ENCODE peak calls at places on chromosomes 16 and 17, in ten cellular contexts. One of them, this sample, is unnamed.

GRCh38 chr17:31582151-31582907 is 190.9 kb downstream of the RAB11FIP4 start:
- ATAC-seq in Right ventricle myocardium superior: peak
- ATAC-seq in lower lobe of right lung: peak
- ATAC-seq in heart left ventricle: peak
- ATAC-seq in activated T-cell treated with anti-CD3 and anti-CD28 coated beads, Interleukin-2, amount 50 U/mL, for 4 hours: no peak
- ATAC-seq in activated naive CD8-positive, alpha-beta T cell treated with anti-CD3 and anti-CD28 coated beads, Interleukin-2, amount 50 U/mL, for 24 hours: peak
- ATAC-seq in CD8-positive, alpha-beta T cell: no peak
- ATAC-seq in activated CD8-positive, alpha-beta T cell treated with anti-CD3 and anti-CD28 coated beads for 36 hours: no peak
- ATAC-seq in left lung: peak
- ATAC-seq in heart right ventricle: peak
- ATAC-seq in this sample: no peak

GRCh38 chr17:68790481-68790880 is 164.7 kb downstream of the ABCA8 start:
- ATAC-seq in Right ventricle myocardium superior: no peak
- ATAC-seq in lower lobe of right lung: no peak
- ATAC-seq in heart left ventricle: no peak
- ATAC-seq in activated T-cell treated with anti-CD3 and anti-CD28 coated beads, Interleukin-2, amount 50 U/mL, for 4 hours: no peak
- ATAC-seq in activated naive CD8-positive, alpha-beta T cell treated with anti-CD3 and anti-CD28 coated beads, Interleukin-2, amount 50 U/mL, for 24 hours: no peak
- ATAC-seq in CD8-positive, alpha-beta T cell: no peak
- ATAC-seq in activated CD8-positive, alpha-beta T cell treated with anti-CD3 and anti-CD28 coated beads for 36 hours: no peak
- ATAC-seq in left lung: no peak
- ATAC-seq in heart right ventricle: no peak
- ATAC-seq in this sample: no peak

GRCh38 chr17:1413281-1413791 is 13.3 kb upstream of the YWHAE start:
- ATAC-seq in Right ventricle myocardium superior: peak
- ATAC-seq in lower lobe of right lung: peak
- ATAC-seq in heart left ventricle: peak
- ATAC-seq in activated T-cell treated with anti-CD3 and anti-CD28 coated beads, Interleukin-2, amount 50 U/mL, for 4 hours: no peak
- ATAC-seq in activated naive CD8-positive, alpha-beta T cell treated with anti-CD3 and anti-CD28 coated beads, Interleukin-2, amount 50 U/mL, for 24 hours: no peak
- ATAC-seq in CD8-positive, alpha-beta T cell: no peak
- ATAC-seq in activated CD8-positive, alpha-beta T cell treated with anti-CD3 and anti-CD28 coated beads for 36 hours: no peak
- ATAC-seq in left lung: peak
- ATAC-seq in heart right ventricle: peak
- ATAC-seq in this sample: no peak

GRCh38 chr17:8681175-8681949 is 50.8 kb upstream of the MYH10 start:
- ATAC-seq in Right ventricle myocardium superior: peak
- ATAC-seq in lower lobe of right lung: no peak
- ATAC-seq in heart left ventricle: peak
- ATAC-seq in activated T-cell treated with anti-CD3 and anti-CD28 coated beads, Interleukin-2, amount 50 U/mL, for 4 hours: no peak
- ATAC-seq in activated naive CD8-positive, alpha-beta T cell treated with anti-CD3 and anti-CD28 coated beads, Interleukin-2, amount 50 U/mL, for 24 hours: no peak
- ATAC-seq in CD8-positive, alpha-beta T cell: no peak
- ATAC-seq in activated CD8-positive, alpha-beta T cell treated with anti-CD3 and anti-CD28 coated beads for 36 hours: no peak
- ATAC-seq in left lung: peak
- ATAC-seq in heart right ventricle: peak
- ATAC-seq in this sample: no peak

GRCh38 chr16:11203111-11203623 is 52.8 kb downstream of the SOCS1 start:
- ATAC-seq in Right ventricle myocardium superior: no peak
- ATAC-seq in lower lobe of right lung: no peak
- ATAC-seq in heart left ventricle: no peak
- ATAC-seq in activated T-cell treated with anti-CD3 and anti-CD28 coated beads, Interleukin-2, amount 50 U/mL, for 4 hours: no peak
- ATAC-seq in activated naive CD8-positive, alpha-beta T cell treated with anti-CD3 and anti-CD28 coated beads, Interleukin-2, amount 50 U/mL, for 24 hours: no peak
- ATAC-seq in CD8-positive, alpha-beta T cell: no peak
- ATAC-seq in activated CD8-positive, alpha-beta T cell treated with anti-CD3 and anti-CD28 coated beads for 36 hours: no peak
- ATAC-seq in left lung: no peak
- ATAC-seq in heart right ventricle: no peak
- ATAC-seq in this sample: no peak

GRCh38 chr16:87936375-87937230 is at the start of gene CA5A:
- ATAC-seq in Right ventricle myocardium superior: no peak
- ATAC-seq in lower lobe of right lung: no peak
- ATAC-seq in heart left ventricle: peak
- ATAC-seq in activated T-cell treated with anti-CD3 and anti-CD28 coated beads, Interleukin-2, amount 50 U/mL, for 4 hours: no peak
- ATAC-seq in activated naive CD8-positive, alpha-beta T cell treated with anti-CD3 and anti-CD28 coated beads, Interleukin-2, amount 50 U/mL, for 24 hours: no peak
- ATAC-seq in CD8-positive, alpha-beta T cell: no peak
- ATAC-seq in activated CD8-positive, alpha-beta T cell treated with anti-CD3 and anti-CD28 coated beads for 36 hours: no peak
- ATAC-seq in left lung: no peak
- ATAC-seq in heart right ventricle: no peak
- ATAC-seq in this sample: no peak

GRCh38 chr16:79929260-79929977 is 328.9 kb upstream of the MAF start:
- ATAC-seq in Right ventricle myocardium superior: no peak
- ATAC-seq in lower lobe of right lung: no peak
- ATAC-seq in heart left ventricle: no peak
- ATAC-seq in activated T-cell treated with anti-CD3 and anti-CD28 coated beads, Interleukin-2, amount 50 U/mL, for 4 hours: no peak
- ATAC-seq in activated naive CD8-positive, alpha-beta T cell treated with anti-CD3 and anti-CD28 coated beads, Interleukin-2, amount 50 U/mL, for 24 hours: no peak
- ATAC-seq in CD8-positive, alpha-beta T cell: no peak
- ATAC-seq in activated CD8-positive, alpha-beta T cell treated with anti-CD3 and anti-CD28 coated beads for 36 hours: no peak
- ATAC-seq in left lung: no peak
- ATAC-seq in heart right ventricle: no peak
- ATAC-seq in this sample: no peak

GRCh38 chr16:84820305-84820684 is 510 bp downstream of the CRISPLD2 start:
- ATAC-seq in Right ventricle myocardium superior: no peak
- ATAC-seq in lower lobe of right lung: no peak
- ATAC-seq in heart left ventricle: no peak
- ATAC-seq in activated T-cell treated with anti-CD3 and anti-CD28 coated beads, Interleukin-2, amount 50 U/mL, for 4 hours: no peak
- ATAC-seq in activated naive CD8-positive, alpha-beta T cell treated with anti-CD3 and anti-CD28 coated beads, Interleukin-2, amount 50 U/mL, for 24 hours: no peak
- ATAC-seq in CD8-positive, alpha-beta T cell: no peak
- ATAC-seq in activated CD8-positive, alpha-beta T cell treated with anti-CD3 and anti-CD28 coated beads for 36 hours: no peak
- ATAC-seq in left lung: peak
- ATAC-seq in heart right ventricle: peak
- ATAC-seq in this sample: no peak

GRCh38 chr17:9766970-9767369 is 24.4 kb downstream of the DHRS7C start:
- ATAC-seq in Right ventricle myocardium superior: peak
- ATAC-seq in lower lobe of right lung: no peak
- ATAC-seq in heart left ventricle: no peak
- ATAC-seq in activated T-cell treated with anti-CD3 and anti-CD28 coated beads, Interleukin-2, amount 50 U/mL, for 4 hours: no peak
- ATAC-seq in activated naive CD8-positive, alpha-beta T cell treated with anti-CD3 and anti-CD28 coated beads, Interleukin-2, amount 50 U/mL, for 24 hours: no peak
- ATAC-seq in CD8-positive, alpha-beta T cell: no peak
- ATAC-seq in activated CD8-positive, alpha-beta T cell treated with anti-CD3 and anti-CD28 coated beads for 36 hours: no peak
- ATAC-seq in left lung: no peak
- ATAC-seq in heart right ventricle: no peak
- ATAC-seq in this sample: no peak

GRCh38 chr16:16833165-16833564 is 454.2 kb downstream of the NPIPA7 start:
- ATAC-seq in Right ventricle myocardium superior: no peak
- ATAC-seq in lower lobe of right lung: no peak
- ATAC-seq in heart left ventricle: no peak
- ATAC-seq in activated T-cell treated with anti-CD3 and anti-CD28 coated beads, Interleukin-2, amount 50 U/mL, for 4 hours: no peak
- ATAC-seq in activated naive CD8-positive, alpha-beta T cell treated with anti-CD3 and anti-CD28 coated beads, Interleukin-2, amount 50 U/mL, for 24 hours: no peak
- ATAC-seq in CD8-positive, alpha-beta T cell: no peak
- ATAC-seq in activated CD8-positive, alpha-beta T cell treated with anti-CD3 and anti-CD28 coated beads for 36 hours: no peak
- ATAC-seq in left lung: no peak
- ATAC-seq in heart right ventricle: no peak
- ATAC-seq in this sample: peak

GRCh38 chr16:75203667-75204409 is 3.1 kb downstream of the CTRB2 start:
- ATAC-seq in Right ventricle myocardium superior: no peak
- ATAC-seq in lower lobe of right lung: no peak
- ATAC-seq in heart left ventricle: no peak
- ATAC-seq in activated T-cell treated with anti-CD3 and anti-CD28 coated beads, Interleukin-2, amount 50 U/mL, for 4 hours: no peak
- ATAC-seq in activated naive CD8-positive, alpha-beta T cell treated with anti-CD3 and anti-CD28 coated beads, Interleukin-2, amount 50 U/mL, for 24 hours: no peak
- ATAC-seq in CD8-positive, alpha-beta T cell: no peak
- ATAC-seq in activated CD8-positive, alpha-beta T cell treated with anti-CD3 and anti-CD28 coated beads for 36 hours: no peak
- ATAC-seq in left lung: no peak
- ATAC-seq in heart right ventricle: no peak
- ATAC-seq in this sample: no peak

GRCh38 chr16:9316615-9317014 is 225.2 kb downstream of the HAPSTR1 start:
- ATAC-seq in Right ventricle myocardium superior: no peak
- ATAC-seq in lower lobe of right lung: no peak
- ATAC-seq in heart left ventricle: no peak
- ATAC-seq in activated T-cell treated with anti-CD3 and anti-CD28 coated beads, Interleukin-2, amount 50 U/mL, for 4 hours: no peak
- ATAC-seq in activated naive CD8-positive, alpha-beta T cell treated with anti-CD3 and anti-CD28 coated beads, Interleukin-2, amount 50 U/mL, for 24 hours: no peak
- ATAC-seq in CD8-positive, alpha-beta T cell: no peak
- ATAC-seq in activated CD8-positive, alpha-beta T cell treated with anti-CD3 and anti-CD28 coated beads for 36 hours: no peak
- ATAC-seq in left lung: peak
- ATAC-seq in heart right ventricle: no peak
- ATAC-seq in this sample: no peak

GRCh38 chr16:82751020-82751419 is 124.3 kb downstream of the CDH13 start:
- ATAC-seq in Right ventricle myocardium superior: no peak
- ATAC-seq in lower lobe of right lung: no peak
- ATAC-seq in heart left ventricle: no peak
- ATAC-seq in activated T-cell treated with anti-CD3 and anti-CD28 coated beads, Interleukin-2, amount 50 U/mL, for 4 hours: no peak
- ATAC-seq in activated naive CD8-positive, alpha-beta T cell treated with anti-CD3 and anti-CD28 coated beads, Interleukin-2, amount 50 U/mL, for 24 hours: no peak
- ATAC-seq in CD8-positive, alpha-beta T cell: no peak
- ATAC-seq in activated CD8-positive, alpha-beta T cell treated with anti-CD3 and anti-CD28 coated beads for 36 hours: no peak
- ATAC-seq in left lung: no peak
- ATAC-seq in heart right ventricle: no peak
- ATAC-seq in this sample: no peak

GRCh38 chr16:22346463-22346862 is 28.0 kb downstream of the CDR2 start:
- ATAC-seq in Right ventricle myocardium superior: peak
- ATAC-seq in lower lobe of right lung: no peak
- ATAC-seq in heart left ventricle: peak
- ATAC-seq in activated T-cell treated with anti-CD3 and anti-CD28 coated beads, Interleukin-2, amount 50 U/mL, for 4 hours: no peak
- ATAC-seq in activated naive CD8-positive, alpha-beta T cell treated with anti-CD3 and anti-CD28 coated beads, Interleukin-2, amount 50 U/mL, for 24 hours: no peak
- ATAC-seq in CD8-positive, alpha-beta T cell: no peak
- ATAC-seq in activated CD8-positive, alpha-beta T cell treated with anti-CD3 and anti-CD28 coated beads for 36 hours: no peak
- ATAC-seq in left lung: peak
- ATAC-seq in heart right ventricle: peak
- ATAC-seq in this sample: no peak

GRCh38 chr17:15981646-15982580 is 17.6 kb downstream of the ZSWIM7 start:
- ATAC-seq in Right ventricle myocardium superior: no peak
- ATAC-seq in lower lobe of right lung: no peak
- ATAC-seq in heart left ventricle: no peak
- ATAC-seq in activated T-cell treated with anti-CD3 and anti-CD28 coated beads, Interleukin-2, amount 50 U/mL, for 4 hours: no peak
- ATAC-seq in activated naive CD8-positive, alpha-beta T cell treated with anti-CD3 and anti-CD28 coated beads, Interleukin-2, amount 50 U/mL, for 24 hours: peak
- ATAC-seq in CD8-positive, alpha-beta T cell: no peak
- ATAC-seq in activated CD8-positive, alpha-beta T cell treated with anti-CD3 and anti-CD28 coated beads for 36 hours: no peak
- ATAC-seq in left lung: no peak
- ATAC-seq in heart right ventricle: no peak
- ATAC-seq in this sample: no peak

GRCh38 chr16:29784157-29784556 is 6.1 kb downstream of the ZG16 start:
- ATAC-seq in Right ventricle myocardium superior: no peak
- ATAC-seq in lower lobe of right lung: no peak
- ATAC-seq in heart left ventricle: no peak
- ATAC-seq in activated T-cell treated with anti-CD3 and anti-CD28 coated beads, Interleukin-2, amount 50 U/mL, for 4 hours: peak
- ATAC-seq in activated naive CD8-positive, alpha-beta T cell treated with anti-CD3 and anti-CD28 coated beads, Interleukin-2, amount 50 U/mL, for 24 hours: peak
- ATAC-seq in CD8-positive, alpha-beta T cell: peak
- ATAC-seq in activated CD8-positive, alpha-beta T cell treated with anti-CD3 and anti-CD28 coated beads for 36 hours: peak
- ATAC-seq in left lung: peak
- ATAC-seq in heart right ventricle: no peak
- ATAC-seq in this sample: peak

GRCh38 chr16:4539716-4540284 is 1.2 kb upstream of the CDIP1 start:
- ATAC-seq in Right ventricle myocardium superior: no peak
- ATAC-seq in lower lobe of right lung: no peak
- ATAC-seq in heart left ventricle: no peak
- ATAC-seq in activated T-cell treated with anti-CD3 and anti-CD28 coated beads, Interleukin-2, amount 50 U/mL, for 4 hours: no peak
- ATAC-seq in activated naive CD8-positive, alpha-beta T cell treated with anti-CD3 and anti-CD28 coated beads, Interleukin-2, amount 50 U/mL, for 24 hours: no peak
- ATAC-seq in CD8-positive, alpha-beta T cell: no peak
- ATAC-seq in activated CD8-positive, alpha-beta T cell treated with anti-CD3 and anti-CD28 coated beads for 36 hours: no peak
- ATAC-seq in left lung: no peak
- ATAC-seq in heart right ventricle: no peak
- ATAC-seq in this sample: no peak

This sample was measured in activated T-helper 17 cell treated with anti-CD3 and anti-CD28 coated beads, Interleukin-2, amount 50 U/mL, for 72 hours.